ENCODE peak calls at places on chromosomes 16 and 17, in seven cellular contexts. X, Z, N, H, L, G and M are unnamed samples.
A peak's percentile ranks its signal among the peaks of the same experiment; 100 is the strongest.

GRCh38 chr16:51818342-51818944 is 667.4 kb upstream of the SALL1 start:
- DNase-seq in H (peak; percentile 52), Z (peak; percentile 70), G (peak; percentile 25), N (peak; percentile 64), X (peak; percentile 73), L (peak; percentile 49), M (peak; percentile 11)

GRCh38 chr17:67245694-67246397 is 850 bp upstream of the HELZ start:
- DNase-seq in X (no peak), N (peak; percentile 90), G (no peak), H (peak; percentile 77), L (no peak), Z (peak; percentile 89), M (peak; percentile 43)

GRCh38 chr17:70629902-70630301 is 460.6 kb downstream of the KCNJ2 start:
- DNase-seq in Z (no peak), G (no peak), N (no peak), X (peak; percentile 13), H (no peak), L (no peak), M (no peak)

GRCh38 chr16:2954647-2955381 is 9.3 kb upstream of the KREMEN2 start:
- DNase-seq in H (no peak), N (peak; percentile 32), G (no peak), L (no peak), Z (no peak), X (no peak), M (no peak)

GRCh38 chr17:29617125-29617480 is 5.6 kb downstream of the CORO6 start:
- DNase-seq in L (peak; percentile 75), X (peak; percentile 38), H (no peak), G (no peak), Z (peak; percentile 88), N (peak; percentile 94), M (peak; percentile 76)

GRCh38 chr16:85514601-85515318 is 98.4 kb upstream of the GSE1 start:
- DNase-seq in L (peak; percentile 91), X (peak; percentile 92), N (no peak), H (peak; percentile 38), G (no peak), Z (peak; percentile 74), M (peak; percentile 99)

GRCh38 chr16:31120129-31120528 is 2.7 kb downstream of the KAT8 start:
- DNase-seq in G (no peak), L (no peak), X (no peak), H (no peak), Z (no peak), N (no peak), M (no peak)

GRCh38 chr17:15467592-15467991 is at the start of gene CDRT4:
- DNase-seq in Z (no peak), G (no peak), L (no peak), H (no peak), X (no peak), N (no peak), M (no peak)

GRCh38 chr17:9766970-9767369 is 24.4 kb downstream of the DHRS7C start:
- DNase-seq in H (no peak), N (no peak), X (no peak), Z (no peak), G (no peak), L (no peak), M (no peak)

GRCh38 chr17:7133424-7133823 is 18.8 kb upstream of the ASGR2 start:
- DNase-seq in N (peak; percentile 89), H (peak; percentile 43), X (no peak), G (no peak), L (peak; percentile 32), Z (peak; percentile 92), M (no peak)

GRCh38 chr17:4812690-4813089 is 5.7 kb downstream of the PLD2 start:
- DNase-seq in Z (no peak), L (no peak), G (no peak), H (no peak), X (no peak), N (no peak), M (no peak)

GRCh38 chr17:51540151-51540550 is 279.8 kb downstream of the UTP18 start:
- DNase-seq in Z (peak; percentile 10), X (no peak), L (no peak), N (no peak), H (no peak), G (no peak), M (no peak)

GRCh38 chr16:88453621-88454314 is 688 bp downstream of the ZFPM1 start:
- DNase-seq in N (no peak), H (no peak), G (no peak), Z (peak; percentile 81), L (peak; percentile 33), X (no peak), M (peak; percentile 78)

GRCh38 chr17:77451894-77452852 is 311.4 kb downstream of the SEC14L1 start:
- DNase-seq in H (no peak), X (peak; percentile 72), Z (peak; percentile 87), L (peak; percentile 90), G (no peak), N (peak; percentile 76), M (peak; percentile 91)

GRCh38 chr16:15674571-15674970 is 24.5 kb downstream of the NDE1 start:
- DNase-seq in Z (no peak), L (no peak), N (no peak), H (no peak), G (no peak), X (no peak), M (no peak)

GRCh38 chr16:9105189-9105588 is 13.7 kb downstream of the HAPSTR1 start:
- DNase-seq in H (no peak), L (peak; percentile 30), G (no peak), X (no peak), Z (no peak), N (no peak), M (no peak)

GRCh38 chr17:72714357-72714966 is 378.0 kb downstream of the SLC39A11 start:
- DNase-seq in N (no peak), L (no peak), H (no peak), G (no peak), Z (no peak), X (no peak), M (no peak)

GRCh38 chr17:75587718-75588545 is at the start of gene MYO15B:
- DNase-seq in N (peak; percentile 85), X (no peak), H (peak; percentile 59), G (no peak), Z (peak; percentile 85), L (peak; percentile 56), M (no peak)

GRCh38 chr17:43891851-43892671 is 15.3 kb downstream of the MPP2 start:
- DNase-seq in N (peak; percentile 69), H (no peak), X (no peak), G (no peak), L (no peak), Z (no peak), M (no peak)

GRCh38 chr16:83689385-83689831 is 118.4 kb upstream of the HSBP1 start:
- DNase-seq in L (peak; percentile 95), Z (peak; percentile 58), H (no peak), X (peak; percentile 94), G (no peak), N (no peak), M (peak; percentile 49)

DNA sequence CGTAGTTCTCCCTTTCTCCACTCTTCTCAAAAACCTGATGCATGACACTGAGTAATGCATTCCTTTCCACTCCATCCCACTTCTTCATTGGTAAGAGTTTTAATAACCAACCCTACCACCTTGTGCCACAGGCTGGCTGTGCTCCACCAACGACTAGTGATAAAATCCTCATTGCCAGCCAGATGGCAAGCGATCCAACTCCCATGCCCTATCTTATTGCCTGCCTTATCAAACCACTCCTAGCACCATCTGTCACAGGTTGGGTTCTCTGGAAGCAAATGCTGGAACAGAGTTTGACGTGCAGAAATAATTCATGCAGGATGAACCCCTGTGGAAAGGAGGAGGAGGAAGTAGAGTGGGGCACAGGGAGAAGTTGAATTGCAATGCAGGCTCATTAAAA is 99.5 kb downstream of the CHD9NB start:
- DNase-seq in N (no peak), L (no peak), G (no peak), H (no peak), Z (no peak), X (no peak), M (peak; percentile 4)
- H3K23ac ChIP-seq in N (no peak overlapping the region), L (no peak overlapping the region), G (no peak overlapping the region), H (no peak overlapping the region), Z (no peak overlapping the region), X (no peak overlapping the region), M (no peak overlapping the region)

GRCh38 chr16:63346000-63346399 is 1309.8 kb upstream of the CDH8 start:
- DNase-seq in Z (no peak), X (no peak), N (no peak), L (no peak), H (no peak), G (no peak), M (no peak)
- H3K23ac ChIP-seq in Z (no peak overlapping the region), X (no peak overlapping the region), N (no peak overlapping the region), L (no peak overlapping the region), H (no peak overlapping the region), G (no peak overlapping the region), M (no peak overlapping the region)

GRCh38 chr17:81593105-81593871 is 41.1 kb upstream of the FAAP100 start:
- DNase-seq in L (no peak), N (no peak), Z (no peak), H (no peak), X (no peak), G (no peak), M (no peak)

GRCh38 chr17:81589612-81590011 is 37.5 kb upstream of the FAAP100 start:
- DNase-seq in Z (no peak), N (no peak), G (no peak), L (no peak), X (no peak), H (no peak), M (no peak)

GRCh38 chr17:81591971-81592370 is 39.8 kb upstream of the FAAP100 start:
- DNase-seq in Z (no peak), N (no peak), L (no peak), G (no peak), X (no peak), H (no peak), M (no peak)

GRCh38 chr17:81586096-81586495 is 33.9 kb upstream of the FAAP100 start:
- DNase-seq in L (no peak), N (no peak), G (no peak), Z (peak; percentile 69), H (no peak), X (no peak), M (no peak)

GRCh38 chr17:81590121-81590520 is 38.0 kb upstream of the FAAP100 start:
- DNase-seq in X (no peak), G (no peak), L (no peak), H (no peak), Z (no peak), N (no peak), M (no peak)
- H3K23ac ChIP-seq in X (no peak overlapping the region), G (no peak overlapping the region), L (no peak overlapping the region), H (peak overlapping the region; percentile 53), Z (no peak overlapping the region), N (no peak overlapping the region), M (no peak overlapping the region)

DNA sequence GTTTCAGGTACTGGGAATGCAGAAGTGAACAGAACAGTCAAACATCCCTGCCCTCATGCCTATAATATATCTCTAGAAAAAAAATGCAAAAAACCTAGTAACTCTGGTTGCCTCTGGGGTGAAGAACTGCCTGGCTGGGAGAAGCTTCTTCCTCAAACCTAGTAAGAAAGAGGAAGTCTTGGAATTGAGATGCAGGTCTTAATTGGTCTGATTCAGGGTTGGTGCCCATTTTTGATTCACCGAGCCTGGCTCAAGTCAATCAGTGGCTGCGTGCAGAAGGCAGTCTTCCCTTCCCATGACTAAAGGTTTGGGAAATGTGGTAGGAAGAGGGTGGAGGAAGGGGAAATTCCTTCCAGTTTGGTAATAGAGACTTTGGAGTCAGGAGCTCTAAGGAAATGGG is 22.4 kb downstream of the CDRT15 start:
- DNase-seq in N (no peak), X (peak; percentile 24), Z (no peak), G (no peak), H (no peak), L (no peak), M (no peak)
- H3K23ac ChIP-seq in N (no peak overlapping the region), X (no peak overlapping the region), Z (no peak overlapping the region), G (no peak overlapping the region), H (no peak overlapping the region), L (no peak overlapping the region), M (no peak overlapping the region)